ENCODE peak calls at places on chromosomes 1 and 21, in ten cellular contexts. K is effector CD4-positive, alpha-beta T cell; Q is NCI-H2081; N is KG1; A is EL; F is ovary; B is Calu3; W is LoVo; H is GM10248; P is epithelial cell of esophagus. V is an unnamed sample.

GRCh38 chr1:18575620-18576019 is 55.0 kb upstream of the PAX7 start:
- DNase-seq in K (peak), Q (no peak), N (no peak), A (no peak), F (peak), B (peak), W (peak), H (peak), P (peak), V (no peak)

GRCh38 chr1:148160048-148160395 is 7.9 kb upstream of the NBPF11 start:
- DNase-seq in K (no peak), Q (no peak), N (no peak), A (no peak), F (no peak), B (no peak), W (no peak), H (peak), P (no peak), V (no peak)

GRCh38 chr1:54413732-54414131 is 7.5 kb upstream of the SSBP3 start:
- DNase-seq in K (no peak), Q (no peak), N (no peak), A (no peak), F (no peak), B (no peak), W (no peak), H (no peak), P (no peak), V (no peak)

GRCh38 chr1:42348498-42348897 is 13.5 kb upstream of the FOXJ3 start:
- DNase-seq in K (no peak), Q (no peak), N (no peak), A (no peak), F (no peak), B (no peak), W (no peak), H (no peak), P (no peak), V (no peak)

GRCh38 chr1:2631136-2632050 is 1.4 kb downstream of the MMEL1 start:
- DNase-seq in K (no peak), Q (no peak), N (no peak), A (no peak), F (no peak), B (no peak), W (no peak), H (no peak), P (no peak), V (no peak)

GRCh38 chr21:39384674-39385298 is 35.9 kb upstream of the HMGN1 start:
- DNase-seq in K (no peak), Q (no peak), N (no peak), A (peak), F (no peak), B (no peak), W (no peak), H (no peak), P (no peak), V (no peak)

GRCh38 chr21:32674731-32675130 is 53.1 kb downstream of the SYNJ1 start:
- DNase-seq in K (no peak), Q (no peak), N (no peak), A (no peak), F (no peak), B (no peak), W (no peak), H (no peak), P (no peak), V (no peak)

GRCh38 chr1:119075614-119076013 is 64.8 kb downstream of the WARS2 start:
- DNase-seq in K (no peak), Q (no peak), N (no peak), A (peak), F (no peak), B (no peak), W (no peak), H (no peak), P (peak), V (no peak)

GRCh38 chr1:33972676-33973395 is 109.0 kb downstream of the HMGB4 start:
- DNase-seq in K (no peak), Q (no peak), N (no peak), A (no peak), F (no peak), B (no peak), W (no peak), H (no peak), P (no peak), V (no peak)

GRCh38 chr1:207579436-207579799 is 65.5 kb upstream of the CR1L start:
- DNase-seq in K (no peak), Q (peak), N (no peak), A (peak), F (no peak), B (peak), W (peak), H (peak), P (peak), V (no peak)

GRCh38 chr1:15110867-15111230 is 42.7 kb upstream of the TMEM51 start:
- DNase-seq in K (no peak), Q (no peak), N (no peak), A (no peak), F (no peak), B (no peak), W (no peak), H (no peak), P (no peak), V (no peak)

GRCh38 chr1:203673550-203674411 is 47.1 kb downstream of the ATP2B4 start:
- DNase-seq in K (peak), Q (no peak), N (peak), A (peak), F (no peak), B (peak), W (peak), H (peak), P (peak), V (peak)

GRCh38 chr1:197911857-197912696 is 5.1 kb upstream of the LHX9 start:
- DNase-seq in K (no peak), Q (no peak), N (no peak), A (peak), F (no peak), B (peak), W (peak), H (no peak), P (no peak), V (no peak)

GRCh38 chr1:112674440-112674985 is at the start of gene MOV10:
- DNase-seq in K (peak), Q (peak), N (peak), A (peak), F (peak), B (peak), W (peak), H (peak), P (peak), V (peak)

GRCh38 chr21:45461806-45462341 is 56.9 kb downstream of the COL18A1 start:
- DNase-seq in K (no peak), Q (no peak), N (no peak), A (no peak), F (no peak), B (no peak), W (no peak), H (no peak), P (no peak), V (no peak)

GRCh38 chr1:54274448-54274847 is 74.5 kb downstream of the MRPL37 start:
- DNase-seq in K (no peak), Q (no peak), N (no peak), A (no peak), F (no peak), B (peak), W (no peak), H (no peak), P (no peak), V (no peak)

GRCh38 chr1:51100264-51100880 is 1.7 kb upstream of the C1orf185 start:
- DNase-seq in K (no peak), Q (no peak), N (no peak), A (no peak), F (no peak), B (no peak), W (no peak), H (peak), P (no peak), V (no peak)

GRCh38 chr1:53574621-53575020 is 115.4 kb downstream of the DMRTB1 start:
- DNase-seq in K (no peak), Q (no peak), N (no peak), A (no peak), F (no peak), B (no peak), W (no peak), H (no peak), P (no peak), V (no peak)

GRCh38 chr1:207911983-207912760 is 1.2 kb upstream of the CD34 start:
- DNase-seq in K (no peak), Q (no peak), N (no peak), A (no peak), F (no peak), B (no peak), W (no peak), H (no peak), P (peak), V (no peak)

GRCh38 chr1:42173961-42174715 is 9.6 kb upstream of the GUCA2A start:
- DNase-seq in K (no peak), Q (no peak), N (no peak), A (no peak), F (no peak), B (peak), W (no peak), H (no peak), P (peak), V (no peak)

GRCh38 chr1:170483041-170483440 is 48.9 kb upstream of the GORAB start:
- DNase-seq in K (no peak), Q (no peak), N (no peak), A (no peak), F (no peak), B (no peak), W (no peak), H (no peak), P (no peak), V (no peak)

GRCh38 chr1:184562801-184563200 is 176.0 kb downstream of the C1orf21 start:
- DNase-seq in K (no peak), Q (no peak), N (no peak), A (no peak), F (no peak), B (no peak), W (no peak), H (no peak), P (no peak), V (no peak)

GRCh38 chr1:222390181-222390580 is 157.7 kb downstream of the HHIPL2 start:
- DNase-seq in K (no peak), Q (no peak), N (no peak), A (peak), F (no peak), B (no peak), W (no peak), H (no peak), P (no peak), V (no peak)

GRCh38 chr1:211258756-211259595 is at the start of gene RCOR3:
- DNase-seq in K (peak), Q (peak), N (peak), A (peak), F (peak), B (peak), W (peak), H (peak), P (peak), V (peak)

GRCh38 chr1:21337010-21337437 is 46.8 kb upstream of the ECE1 start:
- DNase-seq in K (no peak), Q (no peak), N (no peak), A (no peak), F (no peak), B (no peak), W (no peak), H (no peak), P (no peak), V (no peak)

GRCh38 chr1:200880212-200880611 is 7.4 kb downstream of the GPR25 start:
- DNase-seq in K (no peak), Q (no peak), N (peak), A (no peak), F (no peak), B (no peak), W (no peak), H (peak), P (peak), V (peak)

GRCh38 chr1:235411489-235412486 is 44.6 kb downstream of the TBCE start:
- DNase-seq in K (no peak), Q (no peak), N (no peak), A (peak), F (no peak), B (no peak), W (peak), H (no peak), P (peak), V (no peak)

GRCh38 chr21:46646541-46647154 is 11.2 kb downstream of the PRMT2 start:
- DNase-seq in K (no peak), Q (no peak), N (no peak), A (no peak), F (no peak), B (no peak), W (no peak), H (no peak), P (no peak), V (no peak)

GRCh38 chr1:110672753-110673108 is 2.0 kb downstream of the KCNA3 start:
- DNase-seq in K (peak), Q (no peak), N (no peak), A (no peak), F (no peak), B (no peak), W (no peak), H (peak), P (no peak), V (peak)

GRCh38 chr1:226476066-226476465 is 68.2 kb upstream of the PARP1 start:
- DNase-seq in K (no peak), Q (no peak), N (no peak), A (no peak), F (no peak), B (no peak), W (no peak), H (no peak), P (no peak), V (no peak)

GRCh38 chr1:201128476-201128875 is 1.5 kb upstream of the ASCL5 start:
- DNase-seq in K (no peak), Q (no peak), N (no peak), A (no peak), F (no peak), B (no peak), W (no peak), H (no peak), P (no peak), V (no peak)

GRCh38 chr1:63509718-63510117 is 13.3 kb downstream of the ITGB3BP start:
- DNase-seq in K (no peak), Q (no peak), N (no peak), A (no peak), F (no peak), B (no peak), W (no peak), H (no peak), P (no peak), V (no peak)

GRCh38 chr1:9652379-9653194 is 1.1 kb downstream of the PIK3CD start:
- DNase-seq in K (peak), Q (no peak), N (peak), A (peak), F (no peak), B (no peak), W (no peak), H (peak), P (no peak), V (peak)

GRCh38 chr1:110478241-110478640 is 27.3 kb downstream of the PROK1 start:
- DNase-seq in K (no peak), Q (no peak), N (no peak), A (no peak), F (no peak), B (no peak), W (no peak), H (no peak), P (no peak), V (no peak)

GRCh38 chr1:23810818-23811420 is 10.4 kb upstream of the GALE start:
- DNase-seq in K (peak), Q (no peak), N (peak), A (no peak), F (no peak), B (peak), W (no peak), H (peak), P (peak), V (no peak)

GRCh38 chr1:180773210-180773865 is 139.4 kb upstream of the KIAA1614 start:
- DNase-seq in K (no peak), Q (no peak), N (no peak), A (peak), F (no peak), B (no peak), W (peak), H (no peak), P (peak), V (no peak)